ENCODE peak calls at places on chromosomes 3 and 15, in six cellular contexts. S, K, L, Q, N and D are unnamed samples. For H3K4me1, the result is how much of the 10 kb centered on the place peaks cover.

GRCh38 chr3:23779841-23780240 is 25.9 kb upstream of the UBE2E1 start:
- DNase-seq in S (no peak), K (no peak), L (no peak), Q (no peak), N (no peak), D (no peak)

GRCh38 chr15:37095197-37095992 is 5.0 kb downstream of the MEIS2 start:
- DNase-seq in S (no peak), K (no peak), L (peak), Q (no peak), N (no peak), D (peak)

GRCh38 chr3:183180105-183180763 is 17.7 kb upstream of the LAMP3 start:
- DNase-seq in S (no peak), K (no peak), L (peak), Q (no peak), N (no peak), D (no peak)

GRCh38 chr3:14371573-14372474 is 30.6 kb upstream of the SLC6A6 start:
- DNase-seq in S (peak), K (peak), L (no peak), Q (peak), N (peak), D (peak)

GRCh38 chr15:73965730-73966103 is 26.4 kb downstream of the STOML1 start:
- DNase-seq in S (no peak), K (no peak), L (peak), Q (no peak), N (no peak), D (no peak)

GRCh38 chr3:30292192-30292893 is 314.1 kb upstream of the TGFBR2 start:
- DNase-seq in S (no peak), K (no peak), L (no peak), Q (peak), N (no peak), D (peak)

GRCh38 chr3:67048067-67048715 is 50.1 kb downstream of the KBTBD8 start:
- DNase-seq in S (no peak), K (no peak), L (no peak), Q (no peak), N (no peak), D (no peak)

GRCh38 chr3:125357032-125357658 is 18.0 kb downstream of the ZNF148 start:
- DNase-seq in S (no peak), K (peak), L (peak), Q (peak), N (peak), D (peak)

GRCh38 chr15:74895830-74896229 is 6.0 kb downstream of the MPI start:
- DNase-seq in S (no peak), K (no peak), L (no peak), Q (no peak), N (no peak), D (no peak)

GRCh38 chr3:56379723-56380287 is 88.5 kb downstream of the ERC2 start:
- DNase-seq in S (no peak), K (no peak), L (no peak), Q (no peak), N (no peak), D (no peak)

GRCh38 chr15:58498821-58499580 is 67.2 kb downstream of the LIPC start:
- DNase-seq in S (no peak), K (no peak), L (no peak), Q (no peak), N (no peak), D (no peak)

GRCh38 chr15:95304116-95304873 is 1026.2 kb upstream of the NR2F2 start:
- DNase-seq in S (no peak), K (peak), L (no peak), Q (no peak), N (no peak), D (peak)

GRCh38 chr3:175346573-175347356 is 487.6 kb downstream of the NAALADL2 start:
- DNase-seq in S (peak), K (peak), L (no peak), Q (no peak), N (peak), D (peak)

GRCh38 chr3:113223831-113224240 is 12.5 kb downstream of the BOC start:
- DNase-seq in S (no peak), K (no peak), L (no peak), Q (no peak), N (no peak), D (no peak)

GRCh38 chr15:31088672-31089360 is 12.7 kb downstream of the TRPM1 start:
- DNase-seq in S (no peak), K (no peak), L (no peak), Q (peak), N (no peak), D (no peak)

GRCh38 chr3:123648696-123649405 is 64.0 kb upstream of the HACD2 start:
- DNase-seq in S (no peak), K (no peak), L (no peak), Q (no peak), N (no peak), D (no peak)

GRCh38 chr3:123655400-123655799 is 70.5 kb upstream of the HACD2 start:
- DNase-seq in S (no peak), K (peak), L (no peak), Q (no peak), N (no peak), D (no peak)

GRCh38 chr3:123650101-123650500 is 65.2 kb upstream of the HACD2 start:
- DNase-seq in S (no peak), K (peak), L (no peak), Q (no peak), N (no peak), D (no peak)

GRCh38 chr3:123652346-123652984 is 67.6 kb upstream of the HACD2 start:
- DNase-seq in S (peak), K (peak), L (peak), Q (peak), N (peak), D (peak)

GRCh38 chr3:123651449-123652345 is 66.8 kb upstream of the HACD2 start:
- DNase-seq in S (no peak), K (peak), L (peak), Q (no peak), N (no peak), D (no peak)
- TF ChIP-seq POLR2AphosphoS5 in S (no peak), K (peak), L (no peak), Q (no peak), N (no peak), D (no peak)

GRCh38 chr3:36892457-36893136 is 52.3 kb downstream of the TRANK1 start:
- DNase-seq in S (no peak), K (no peak), L (no peak), Q (no peak), N (no peak), D (no peak)
- H3K4me1 ChIP-seq in S (under half), K (under half), L (under half), Q (under half), N (under half), D (under half)

GRCh38 chr3:130111185-130111864 is 29.7 kb downstream of the ALG1L2 start:
- DNase-seq in S (peak), K (peak), L (peak), Q (peak), N (peak), D (peak)
- TF ChIP-seq POLR2AphosphoS5 in S (no peak), K (peak), L (peak), Q (peak), N (no peak), D (peak)

DNA sequence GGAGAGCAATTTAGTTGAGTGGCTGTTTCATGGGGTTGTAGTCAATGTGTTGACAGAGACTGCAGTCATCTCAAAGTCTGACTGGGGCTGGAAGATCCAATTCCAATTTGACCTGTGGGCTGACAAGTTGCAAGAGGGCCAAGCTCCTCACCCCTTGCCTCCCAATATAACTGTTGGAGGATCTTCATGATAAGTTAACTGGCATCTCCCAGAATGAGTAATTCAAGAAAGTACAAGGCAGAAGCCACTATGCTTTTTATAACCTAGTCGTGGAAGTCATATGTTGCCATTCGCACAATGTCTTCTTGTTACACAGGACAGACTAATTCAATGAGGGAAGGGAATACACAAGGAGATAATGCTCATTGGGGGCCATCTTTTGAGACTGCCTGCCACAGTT is 29.1 kb downstream of the GPR15 start:
- DNase-seq in S (no peak), K (no peak), L (no peak), Q (no peak), N (no peak), D (no peak)
- H3K4me1 ChIP-seq in S (under half), K (under half), L (under half), Q (under half), N (under half), D (under half)

DNA sequence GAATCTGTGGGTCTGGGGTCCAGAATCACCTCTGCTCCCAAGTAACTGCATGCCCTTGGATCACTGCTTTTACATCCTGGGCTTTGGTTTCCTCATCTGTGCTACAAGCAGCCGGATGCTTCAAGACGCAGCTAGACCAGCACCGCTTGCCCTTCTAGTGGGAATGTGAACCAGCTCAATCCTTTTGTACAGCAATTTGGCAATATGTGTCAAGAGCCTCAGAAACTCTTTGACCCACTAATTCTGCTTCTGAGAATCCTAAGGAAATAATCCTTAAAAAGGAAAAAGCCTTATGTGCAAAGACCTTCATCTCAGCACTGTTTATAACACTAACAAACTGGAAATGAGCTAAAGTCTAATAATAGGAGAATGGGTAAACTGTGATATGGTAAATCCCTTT is 48.7 kb downstream of the ADCY5 start:
- DNase-seq in S (no peak), K (no peak), L (no peak), Q (no peak), N (no peak), D (no peak)
- TF ChIP-seq POLR2AphosphoS5 in S (no peak), K (no peak), L (no peak), Q (no peak), N (peak), D (no peak)

GRCh38 chr3:6723205-6723604 is 137.7 kb upstream of the GRM7 start:
- DNase-seq in S (no peak), K (no peak), L (no peak), Q (no peak), N (no peak), D (no peak)

GRCh38 chr3:6719999-6720398 is 140.9 kb upstream of the GRM7 start:
- DNase-seq in S (no peak), K (no peak), L (no peak), Q (no peak), N (no peak), D (no peak)

GRCh38 chr3:6717026-6717943 is 143.6 kb upstream of the GRM7 start:
- DNase-seq in S (no peak), K (no peak), L (no peak), Q (no peak), N (no peak), D (no peak)

GRCh38 chr3:6716374-6716773 is 144.5 kb upstream of the GRM7 start:
- DNase-seq in S (no peak), K (no peak), L (no peak), Q (no peak), N (no peak), D (no peak)

DNA sequence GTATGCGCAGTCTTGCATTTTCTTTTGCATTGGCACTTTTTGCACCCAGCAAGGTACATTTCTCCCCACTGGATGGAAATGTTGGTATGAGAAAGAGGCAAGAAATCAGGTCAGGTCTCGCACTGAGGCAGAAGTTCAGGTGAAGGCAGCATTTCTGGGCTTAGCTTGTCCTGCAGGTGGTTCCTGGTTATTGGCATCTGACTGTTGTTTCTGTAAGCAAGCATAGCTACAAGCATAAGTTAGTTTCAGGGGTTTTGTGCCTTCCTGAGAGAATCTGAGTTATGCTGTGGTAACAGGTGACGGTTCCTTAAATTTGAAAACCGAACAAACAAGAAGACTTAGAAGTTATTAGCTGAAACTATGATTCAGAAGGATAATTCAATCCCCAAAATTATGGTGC is 139.4 kb upstream of the GRM7 start:
- DNase-seq in S (no peak), K (no peak), L (no peak), Q (no peak), N (no peak), D (no peak)
- H3K4me1 ChIP-seq in S (under half), K (under half), L (under half), Q (under half), N (under half), D (under half)

GRCh38 chr15:39698444-39699390 is 83.9 kb downstream of the FSIP1 start:
- DNase-seq in S (no peak), K (no peak), L (no peak), Q (no peak), N (no peak), D (no peak)
- TF ChIP-seq POLR2AphosphoS5 in S (no peak), K (no peak), L (no peak), Q (no peak), N (no peak), D (no peak)

GRCh38 chr3:173892547-173892946 is 495.0 kb downstream of the NLGN1 start:
- DNase-seq in S (no peak), K (no peak), L (no peak), Q (no peak), N (no peak), D (peak)
- H3K4me1 ChIP-seq in S (under half), K (under half), L (under half), Q (under half), N (under half), D (under half)